ENCODE peak calls at places on chromosomes 3 and 15, in five cellular contexts. X, S, R, W and K are unnamed samples.

GRCh38 chr3:183259621-183260020 is 6.6 kb downstream of the B3GNT5 start:
- DNase-seq in X (no peak), W (no peak), S (no peak), R (no peak), K (no peak)

GRCh38 chr15:69631005-69631404 is 178.4 kb downstream of the RPLP1 start:
- DNase-seq in W (no peak), S (no peak), R (no peak), X (no peak), K (no peak)

GRCh38 chr3:59192473-59192872 is 142.6 kb upstream of the CFAP20DC start:
- DNase-seq in R (no peak), S (no peak), X (no peak), W (no peak), K (no peak)

GRCh38 chr3:10015476-10015904 is 10.7 kb upstream of the FANCD2 start:
- DNase-seq in S (peak), R (peak), X (no peak), W (no peak), K (peak)

GRCh38 chr3:105829229-105829628 is 39.6 kb downstream of the CBLB start:
- DNase-seq in W (no peak), S (no peak), X (no peak), R (no peak), K (no peak)

GRCh38 chr15:54082836-54083492 is 104.7 kb downstream of the UNC13C start:
- DNase-seq in W (no peak), S (no peak), X (no peak), R (no peak), K (no peak)

GRCh38 chr3:171049831-171050444 is 23.4 kb upstream of the SLC2A2 start:
- DNase-seq in W (peak), R (no peak), X (no peak), S (peak), K (no peak)

GRCh38 chr3:47578119-47578630 is 490 bp downstream of the CSPG5 start:
- DNase-seq in X (no peak), S (peak), W (peak), R (peak), K (no peak)

GRCh38 chr3:12127366-12127765 is 31.3 kb downstream of the TIMP4 start:
- DNase-seq in X (no peak), W (no peak), R (no peak), S (no peak), K (peak)

GRCh38 chr3:184635126-184635525 is 73.5 kb downstream of the EPHB3 start:
- DNase-seq in S (no peak), X (no peak), W (no peak), R (no peak), K (peak)

GRCh38 chr15:80182611-80183210 is 29.9 kb downstream of the FAH start:
- DNase-seq in S (no peak), W (no peak), X (no peak), R (no peak), K (no peak)

GRCh38 chr3:100260081-100260684 is 609 bp upstream of the TBC1D23 start:
- DNase-seq in X (no peak), R (peak), S (peak), W (no peak), K (peak)

GRCh38 chr3:136818851-136819783 is at the start of gene SLC35G2:
- DNase-seq in S (peak), R (peak), X (peak), W (peak), K (no peak)

GRCh38 chr15:69081310-69082004 is 67.0 kb downstream of the NOX5 start:
- DNase-seq in X (no peak), S (no peak), W (no peak), R (peak), K (peak)

GRCh38 chr3:182682263-182683229 is 110.8 kb upstream of the ATP11B start:
- DNase-seq in S (peak), X (peak), R (peak), W (peak), K (no peak)

GRCh38 chr3:102207173-102207572 is 227.6 kb upstream of the ZPLD1 start:
- DNase-seq in S (no peak), R (no peak), X (no peak), W (no peak), K (no peak)

GRCh38 chr3:177452487-177452886 is 255.2 kb upstream of the TBL1XR1 start:
- DNase-seq in S (no peak), X (no peak), W (no peak), R (no peak), K (no peak)